ENCODE peak calls at places on chromosomes 2 and 18, in eight cellular contexts. M is activated CD4-positive, alpha-beta T cell treated with anti-CD3 and anti-CD28 coated beads for 24 hours; T is heart left ventricle; S is H54; G is GM23248; C is NCI-H1048; E is GM03348; L is stimulated activated CD8-positive, alpha-beta memory T cell treated with anti-CD3 and anti-CD28 coated beads, Interleukin-4, amount 100 ng/mL, for 24 hours. B is an unnamed sample.

GRCh38 chr2:86417961-86418360 is 23.2 kb upstream of the KDM3A start:
- DNase-seq in M (no peak), T (no peak), S (no peak), G (peak; percentile 45), C (no peak), E (no peak), L (no peak), B (no peak)

GRCh38 chr2:96247896-96248295 is 17.9 kb downstream of the TMEM127 start:
- DNase-seq in M (no peak), T (no peak), S (no peak), G (no peak), C (no peak), E (no peak), L (no peak), B (no peak)

GRCh38 chr2:216574586-216574985 is 58.6 kb upstream of the IGFBP2 start:
- DNase-seq in M (no peak), T (no peak), S (no peak), G (no peak), C (no peak), E (no peak), L (no peak), B (no peak)

GRCh38 chr2:226701052-226701451 is 98.6 kb downstream of the IRS1 start:
- DNase-seq in M (no peak), T (no peak), S (no peak), G (peak; percentile 95), C (no peak), E (peak; percentile 85), L (no peak), B (no peak)

GRCh38 chr2:85998071-85998991 is 107.4 kb downstream of the POLR1A start:
- DNase-seq in M (no peak), T (peak; percentile 40), S (no peak), G (peak; percentile 85), C (no peak), E (peak; percentile 86), L (no peak), B (no peak)

GRCh38 chr2:188600536-188601210 is 309.0 kb downstream of the GULP1 start:
- DNase-seq in M (no peak), T (no peak), S (no peak), G (peak; percentile 53), C (no peak), E (peak; percentile 25), L (no peak), B (no peak)

GRCh38 chr18:9931679-9932078 is 17.9 kb downstream of the VAPA start:
- DNase-seq in M (no peak), T (no peak), S (no peak), G (no peak), C (no peak), E (no peak), L (no peak), B (no peak)

GRCh38 chr2:191228861-191229260 is 16.3 kb upstream of the MYO1B start:
- DNase-seq in M (no peak), T (peak; percentile 46), S (no peak), G (no peak), C (no peak), E (peak; percentile 4), L (no peak), B (no peak)

GRCh38 chr2:233556756-233557736 is 9.5 kb downstream of the USP40 start:
- DNase-seq in M (no peak), T (no peak), S (peak; percentile 12), G (peak; percentile 61), C (no peak), E (peak; percentile 22), L (no peak), B (no peak)

GRCh38 chr2:14678754-14679153 is 46.2 kb downstream of the LRATD1 start:
- DNase-seq in M (no peak), T (no peak), S (no peak), G (peak; percentile 5), C (no peak), E (no peak), L (no peak), B (no peak)